ENCODE peak calls at places on chromosomes 6 and 20, in nine cellular contexts. U is MM.1S, Y is tibial nerve, V is lung, L is GM23338, Q is IMR-90, F is heart left ventricle, I is osteoblast, R is left lung. B is an unnamed sample.

GRCh38 chr6:161300823-161301222 is 27.0 kb upstream of the AGPAT4 start:
- DNase-seq in U (no peak), Y (no peak), V (no peak), L (no peak), Q (no peak), F (no peak), I (no peak), R (no peak), B (peak)

GRCh38 chr6:144334150-144334708 is 49.1 kb downstream of the UTRN start:
- DNase-seq in U (peak), Y (no peak), V (peak), L (no peak), Q (no peak), F (no peak), I (no peak), R (no peak), B (no peak)

GRCh38 chr6:18388942-18389341 is 1.8 kb downstream of the RNF144B start:
- DNase-seq in U (no peak), Y (no peak), V (no peak), L (peak), Q (peak), F (no peak), I (peak), R (no peak), B (peak)

GRCh38 chr6:154331750-154332149 is 24.9 kb downstream of the IPCEF1 start:
- DNase-seq in U (no peak), Y (no peak), V (no peak), L (no peak), Q (no peak), F (no peak), I (no peak), R (no peak), B (no peak)

GRCh38 chr6:95413789-95414188 is 163.5 kb upstream of the MANEA start:
- DNase-seq in U (no peak), Y (no peak), V (no peak), L (peak), Q (no peak), F (no peak), I (no peak), R (no peak), B (no peak)

GRCh38 chr6:6717953-6718352 is 129.4 kb downstream of the LY86 start:
- DNase-seq in U (no peak), Y (no peak), V (no peak), L (no peak), Q (peak), F (peak), I (no peak), R (no peak), B (peak)

GRCh38 chr6:146369866-146370265 is 173.8 kb upstream of the RAB32 start:
- DNase-seq in U (no peak), Y (no peak), V (no peak), L (no peak), Q (no peak), F (no peak), I (no peak), R (no peak), B (no peak)

GRCh38 chr20:41392871-41393704 is 26.5 kb upstream of the EMILIN3 start:
- DNase-seq in U (no peak), Y (peak), V (no peak), L (no peak), Q (no peak), F (peak), I (peak), R (no peak), B (peak)

GRCh38 chr6:56399250-56399671 is 151.9 kb upstream of the COL21A1 start:
- DNase-seq in U (no peak), Y (no peak), V (no peak), L (no peak), Q (peak), F (no peak), I (no peak), R (no peak), B (peak)

GRCh38 chr6:79888587-79888986 is 58.8 kb downstream of the ELOVL4 start:
- DNase-seq in U (no peak), Y (no peak), V (no peak), L (no peak), Q (no peak), F (no peak), I (no peak), R (no peak), B (no peak)

GRCh38 chr20:20212675-20213096 is 155.2 kb upstream of the INSM1 start:
- DNase-seq in U (no peak), Y (no peak), V (no peak), L (no peak), Q (no peak), F (peak), I (no peak), R (no peak), B (no peak)

GRCh38 chr20:3092611-3093379 is 8.3 kb upstream of the AVP start:
- DNase-seq in U (no peak), Y (no peak), V (no peak), L (peak), Q (no peak), F (no peak), I (peak), R (peak), B (no peak)

GRCh38 chr20:32326507-32326851 is 31.7 kb upstream of the ASXL1 start:
- DNase-seq in U (no peak), Y (no peak), V (no peak), L (no peak), Q (peak), F (no peak), I (no peak), R (no peak), B (no peak)

GRCh38 chr6:79515436-79515835 is 21.8 kb downstream of the LCA5 start:
- DNase-seq in U (no peak), Y (no peak), V (no peak), L (no peak), Q (no peak), F (no peak), I (no peak), R (no peak), B (no peak)

DNA sequence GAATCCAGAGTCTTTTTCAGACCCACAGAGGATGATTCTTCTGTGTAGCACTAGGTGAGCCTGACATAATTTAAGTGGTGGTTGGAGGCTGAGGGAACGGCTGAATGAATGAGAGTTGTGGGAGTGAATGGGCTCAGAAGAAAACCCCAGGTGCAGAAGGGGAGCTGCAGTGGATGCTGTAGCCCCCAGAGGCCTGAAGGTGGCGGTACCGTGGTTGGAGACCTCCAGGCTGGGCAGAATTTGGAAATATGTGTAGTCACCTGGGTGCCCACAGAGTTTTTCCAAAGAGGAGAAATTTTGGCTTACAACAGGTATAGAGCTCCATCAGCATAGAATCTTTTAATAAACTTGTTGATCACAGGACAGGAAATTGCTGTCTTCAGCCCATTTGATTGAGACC is 6.5 kb upstream of the RAET1G start:
- DNase-seq in U (no peak), Y (no peak), V (no peak), L (peak), Q (no peak), F (no peak), I (no peak), R (no peak), B (no peak)
- TF ChIP-seq CTCF in U (peak), Y (no peak), V (no peak), L (peak), Q (peak), F (peak), I (peak), R (no peak), B (peak)

GRCh38 chr6:30507849-30508843 is 18.8 kb downstream of the HLA-E start:
- DNase-seq in U (peak), Y (no peak), V (no peak), L (no peak), Q (no peak), F (no peak), I (no peak), R (no peak), B (no peak)

GRCh38 chr6:30511147-30511546 is 21.8 kb downstream of the HLA-E start:
- DNase-seq in U (no peak), Y (no peak), V (no peak), L (no peak), Q (no peak), F (no peak), I (no peak), R (no peak), B (no peak)

GRCh38 chr6:30510419-30510818 is 21.1 kb downstream of the HLA-E start:
- DNase-seq in U (no peak), Y (no peak), V (no peak), L (no peak), Q (no peak), F (no peak), I (no peak), R (no peak), B (no peak)

GRCh38 chr6:30513451-30513850 is 24.1 kb downstream of the HLA-E start:
- DNase-seq in U (no peak), Y (no peak), V (no peak), L (no peak), Q (no peak), F (no peak), I (no peak), R (no peak), B (no peak)

GRCh38 chr6:30508890-30509736 is 19.8 kb downstream of the HLA-E start:
- DNase-seq in U (peak), Y (no peak), V (no peak), L (no peak), Q (peak), F (no peak), I (no peak), R (no peak), B (peak)
- H3K4me3 ChIP-seq in U (peak), Y (no peak), V (no peak), L (no peak), Q (no peak), F (no peak), I (no peak), R (peak), B (no peak)

DNA sequence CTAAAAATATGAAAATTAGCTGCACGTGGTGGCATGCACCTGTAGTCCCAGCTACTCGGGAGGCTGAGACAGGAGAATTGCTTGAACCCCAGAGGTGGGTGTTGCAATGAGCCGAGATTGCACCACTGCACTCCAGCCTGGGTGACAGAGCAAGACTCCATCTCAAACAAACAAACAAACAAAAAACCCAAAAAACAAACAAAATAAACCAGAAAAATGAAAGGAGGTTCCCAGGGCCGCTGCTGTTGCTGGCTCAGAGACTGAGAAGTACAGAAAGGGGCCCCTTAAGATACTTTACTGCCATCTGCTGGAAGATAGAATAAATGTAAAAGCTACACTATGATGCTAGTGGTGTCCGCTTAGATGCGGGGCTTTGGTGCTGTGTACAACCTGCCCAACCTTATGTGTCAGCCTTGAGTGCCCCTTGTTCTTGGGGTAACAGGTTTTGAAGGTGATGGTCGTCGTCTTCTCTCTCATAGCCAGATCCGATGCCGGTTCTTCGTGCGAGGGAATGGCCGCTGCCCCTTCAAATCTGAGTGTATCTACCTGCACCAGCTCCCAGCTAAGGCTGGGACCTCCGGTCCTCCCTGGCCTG is 2.8 kb upstream of the FANCE start:
- DNase-seq in U (peak), Y (no peak), V (no peak), L (peak), Q (peak), F (no peak), I (peak), R (no peak), B (peak)
- TF ChIP-seq CTCF in U (peak), Y (peak), V (peak), L (peak), Q (peak), F (peak), I (peak), R (peak), B (peak)

GRCh38 chr20:62476074-62476838 is 461 bp upstream of the GATA5 start:
- DNase-seq in U (no peak), Y (no peak), V (no peak), L (peak), Q (no peak), F (no peak), I (no peak), R (no peak), B (no peak)
- H3K4me3 ChIP-seq in U (no peak), Y (peak), V (no peak), L (peak), Q (no peak), F (peak), I (no peak), R (peak), B (no peak)

GRCh38 chr6:5115168-5115567 is 30.0 kb downstream of the PPP1R3G start:
- DNase-seq in U (no peak), Y (peak), V (no peak), L (no peak), Q (peak), F (no peak), I (no peak), R (no peak), B (peak)
- TF ChIP-seq CTCF in U (no peak), Y (no peak), V (no peak), L (no peak), Q (peak), F (peak), I (peak), R (no peak), B (peak)

GRCh38 chr6:87572031-87572430 is 17.8 kb downstream of the RARS2 start:
- DNase-seq in U (no peak), Y (no peak), V (no peak), L (no peak), Q (peak), F (no peak), I (no peak), R (no peak), B (no peak)
- H3K4me3 ChIP-seq in U (no peak), Y (no peak), V (no peak), L (no peak), Q (no peak), F (no peak), I (no peak), R (no peak), B (no peak)

GRCh38 chr20:59050437-59050836 is 7.9 kb upstream of the PRELID3B start:
- DNase-seq in U (no peak), Y (no peak), V (no peak), L (no peak), Q (no peak), F (no peak), I (no peak), R (no peak), B (no peak)

GRCh38 chr20:59051666-59052065 is 9.1 kb upstream of the PRELID3B start:
- DNase-seq in U (no peak), Y (no peak), V (no peak), L (no peak), Q (no peak), F (no peak), I (no peak), R (no peak), B (no peak)

GRCh38 chr20:59055302-59055701 is 12.7 kb upstream of the PRELID3B start:
- DNase-seq in U (no peak), Y (peak), V (no peak), L (no peak), Q (peak), F (no peak), I (no peak), R (no peak), B (peak)
- TF ChIP-seq CTCF in U (peak), Y (peak), V (peak), L (peak), Q (peak), F (peak), I (peak), R (no peak), B (peak)

GRCh38 chr6:148242180-148242579 is 100.5 kb upstream of the SASH1 start:
- DNase-seq in U (no peak), Y (peak), V (no peak), L (no peak), Q (no peak), F (peak), I (no peak), R (no peak), B (no peak)
- H3K4me3 ChIP-seq in U (no peak), Y (no peak), V (no peak), L (no peak), Q (no peak), F (no peak), I (no peak), R (no peak), B (no peak)